ENCODE peak calls at places on chromosome 17, in ten cellular contexts. K, T, M, C, P, Y, Q, H, V and G are unnamed samples.

GRCh38 chr17:32546031-32546444 is 59.2 kb downstream of the CDK5R1 start:
- DNase-seq in K (no peak), T (no peak), M (no peak), C (no peak), P (no peak), Y (no peak), Q (no peak), H (no peak), V (peak; percentile 71), G (peak; percentile 20)

GRCh38 chr17:72613411-72614292 is 478.8 kb downstream of the SLC39A11 start:
- DNase-seq in K (peak; percentile 74), T (peak; percentile 49), M (peak; percentile 62), C (no peak), P (no peak), Y (no peak), Q (no peak), H (no peak), V (no peak), G (no peak)

GRCh38 chr17:27343972-27344607 is 50.2 kb downstream of the WSB1 start:
- DNase-seq in K (no peak), T (no peak), M (no peak), C (no peak), P (no peak), Y (no peak), Q (no peak), H (no peak), V (no peak), G (no peak)

GRCh38 chr17:82884923-82885322 is 45.1 kb upstream of the ZNF750 start:
- DNase-seq in K (no peak), T (no peak), M (no peak), C (no peak), P (no peak), Y (no peak), Q (no peak), H (no peak), V (no peak), G (no peak)

GRCh38 chr17:79631640-79632431 is 21.0 kb upstream of the RBFOX3 start:
- DNase-seq in K (no peak), T (no peak), M (no peak), C (no peak), P (no peak), Y (no peak), Q (no peak), H (no peak), V (no peak), G (no peak)

GRCh38 chr17:6668727-6669425 is 17.3 kb downstream of the C17orf100 start:
- DNase-seq in K (no peak), T (no peak), M (no peak), C (no peak), P (no peak), Y (no peak), Q (no peak), H (no peak), V (no peak), G (no peak)

GRCh38 chr17:2852729-2853110 is 56.5 kb downstream of the RAP1GAP2 start:
- DNase-seq in K (no peak), T (no peak), M (no peak), C (no peak), P (no peak), Y (no peak), Q (no peak), H (no peak), V (peak; percentile 74), G (no peak)

GRCh38 chr17:38904892-38905291 is 20.5 kb upstream of the LASP1NB start:
- DNase-seq in K (no peak), T (no peak), M (no peak), C (no peak), P (no peak), Y (no peak), Q (no peak), H (no peak), V (no peak), G (no peak)